ENCODE peak calls at places on chromosomes 12 and 14, in seven cellular contexts. F, S, J, D, X, E and Q are unnamed samples.
A peak's percentile ranks its signal among the peaks of the same experiment; 100 is the strongest.

GRCh38 chr14:51889851-51890250 is 29.4 kb downstream of the GNG2 start:
- DNase-seq in F (no peak), S (no peak), J (no peak), D (no peak), X (no peak), E (no peak), Q (no peak)

GRCh38 chr12:12954361-12954760 is 2.4 kb upstream of the GPRC5D start:
- DNase-seq in F (no peak), S (no peak), J (no peak), D (peak; percentile 7), X (no peak), E (no peak), Q (no peak)

GRCh38 chr14:71529855-71530254 is 402.4 kb upstream of the RGS6 start:
- DNase-seq in F (no peak), S (no peak), J (peak; percentile 27), D (peak; percentile 50), X (no peak), E (no peak), Q (no peak)

GRCh38 chr14:99517643-99518381 is 36.6 kb downstream of the CCNK start:
- DNase-seq in F (no peak), S (no peak), J (no peak), D (no peak), X (no peak), E (no peak), Q (no peak)

GRCh38 chr12:120474092-120474960 is 4.8 kb upstream of the SRSF9 start:
- DNase-seq in F (no peak), S (peak; percentile 59), J (no peak), D (peak; percentile 89), X (no peak), E (peak; percentile 90), Q (no peak)

GRCh38 chr12:62466018-62466595 is 519 bp upstream of the MON2 start:
- DNase-seq in F (peak; percentile 29), S (peak; percentile 80), J (peak; percentile 24), D (peak; percentile 42), X (no peak), E (peak; percentile 57), Q (no peak)

GRCh38 chr12:34599530-34600513 is 577.5 kb downstream of the ALG10 start:
- DNase-seq in F (no peak), S (no peak), J (no peak), D (no peak), X (no peak), E (no peak), Q (no peak)

GRCh38 chr12:89461649-89462612 is 62.7 kb downstream of the GALNT4 start:
- DNase-seq in F (no peak), S (peak; percentile 89), J (no peak), D (peak; percentile 34), X (no peak), E (peak; percentile 41), Q (no peak)

GRCh38 chr12:90896164-90896563 is 58.8 kb downstream of the CCER1 start:
- DNase-seq in F (no peak), S (no peak), J (no peak), D (no peak), X (no peak), E (peak; percentile 18), Q (no peak)

GRCh38 chr14:99524804-99525698 is 43.8 kb downstream of the CCNK start:
- DNase-seq in F (no peak), S (peak; percentile 6), J (peak; percentile 10), D (peak; percentile 75), X (no peak), E (no peak), Q (no peak)

GRCh38 chr12:50505945-50506344 is 1.2 kb downstream of the DIP2B start:
- DNase-seq in F (no peak), S (peak; percentile 82), J (no peak), D (no peak), X (no peak), E (no peak), Q (no peak)

GRCh38 chr12:115351513-115352077 is 667.6 kb upstream of the TBX3 start:
- DNase-seq in F (no peak), S (peak; percentile 8), J (no peak), D (no peak), X (no peak), E (no peak), Q (no peak)

GRCh38 chr12:111257435-111257902 is 111.4 kb downstream of the PHETA1 start:
- DNase-seq in F (no peak), S (no peak), J (no peak), D (no peak), X (no peak), E (no peak), Q (no peak)

GRCh38 chr12:127083028-127083949 is 1183.7 kb upstream of the TMEM132C start:
- DNase-seq in F (no peak), S (peak; percentile 95), J (no peak), D (peak; percentile 75), X (no peak), E (peak; percentile 68), Q (no peak)

GRCh38 chr14:79293482-79293881 is 917.8 kb downstream of the DIO2 start:
- DNase-seq in F (no peak), S (no peak), J (no peak), D (no peak), X (no peak), E (no peak), Q (no peak)

GRCh38 chr12:112285600-112286401 is 96.4 kb downstream of the HECTD4 start:
- DNase-seq in F (no peak), S (no peak), J (no peak), D (no peak), X (no peak), E (no peak), Q (no peak)

GRCh38 chr12:113007166-113007565 is 28.8 kb downstream of the OAS2 start:
- DNase-seq in F (no peak), S (no peak), J (no peak), D (peak; percentile 89), X (no peak), E (peak; percentile 46), Q (no peak)

GRCh38 chr12:108643941-108644742 is 10.4 kb upstream of the SELPLG start:
- DNase-seq in F (no peak), S (no peak), J (peak; percentile 66), D (peak; percentile 69), X (no peak), E (no peak), Q (no peak)

GRCh38 chr14:19801118-19801464 is 2.5 kb upstream of the OR4N2 start:
- DNase-seq in F (no peak), S (no peak), J (no peak), D (no peak), X (no peak), E (no peak), Q (no peak)